ENCODE peak calls at places on chromosomes 4 and X, in five cellular contexts. Q is left ventricle myocardium inferior, F is K562, X is right atrium auricular region, I is GM23338. V is an unnamed sample.
A peak's percentile ranks its signal among the peaks of the same experiment; 100 is the strongest.

GRCh38 chr4:182144621-182145359 is 98.4 kb upstream of the TENM3 start:
- DNase-seq in I (peak; percentile 77), F (no peak), X (no peak), Q (no peak), V (no peak)

GRCh38 chr4:158315706-158316105 is 105.4 kb downstream of the TMEM144 start:
- DNase-seq in F (no peak), I (no peak), X (no peak), Q (no peak), V (no peak)

GRCh38 chr4:127936974-127937373 is 28.0 kb downstream of the MFSD8 start:
- DNase-seq in X (no peak), Q (no peak), I (no peak), F (no peak), V (no peak)

GRCh38 chrX:45172890-45173289 is 27.8 kb downstream of the DIPK2B start:
- DNase-seq in X (no peak), Q (no peak), I (peak; percentile 2), F (no peak), V (no peak)

GRCh38 chr4:3871881-3872833 is 106.0 kb downstream of the ADRA2C start:
- DNase-seq in F (no peak), I (peak; percentile 56), X (no peak), Q (peak; percentile 9), V (no peak)

GRCh38 chr4:102268355-102268754 is 76.9 kb downstream of the SLC39A8 start:
- DNase-seq in I (no peak), X (no peak), F (no peak), Q (no peak), V (no peak)

GRCh38 chr4:107164962-107165361 is 128.8 kb upstream of the DKK2 start:
- DNase-seq in I (no peak), Q (no peak), X (no peak), F (no peak), V (no peak)

GRCh38 chrX:52280812-52281211 is 88.0 kb upstream of the XAGE2 start:
- DNase-seq in F (no peak), X (no peak), Q (no peak), I (no peak), V (no peak)

GRCh38 chr4:143437476-143437875 is 76.0 kb upstream of the SMARCA5 start:
- DNase-seq in I (no peak), X (no peak), Q (no peak), F (no peak), V (no peak)

GRCh38 chr4:182449960-182450359 is 206.8 kb downstream of the TENM3 start:
- DNase-seq in F (no peak), X (no peak), Q (no peak), I (no peak), V (no peak)

GRCh38 chr4:5133201-5133600 is 81.9 kb downstream of the STK32B start:
- DNase-seq in Q (no peak), I (no peak), X (no peak), F (no peak), V (no peak)

GRCh38 chrX:47228550-47229270 is 4.1 kb upstream of the USP11 start:
- DNase-seq in X (no peak), F (no peak), I (no peak), Q (no peak), V (no peak)

GRCh38 chr4:151031831-151032605 is 16.9 kb upstream of the LRBA start:
- DNase-seq in X (no peak), F (peak; percentile 29), Q (no peak), I (peak; percentile 25), V (no peak)

GRCh38 chr4:73137121-73137520 is 67.6 kb upstream of the COX18 start:
- DNase-seq in F (no peak), I (no peak), Q (no peak), X (no peak), V (no peak)

GRCh38 chr4:73139245-73139644 is 69.7 kb upstream of the COX18 start:
- DNase-seq in I (no peak), X (no peak), F (no peak), Q (no peak), V (no peak)

GRCh38 chr4:73139991-73140390 is 70.5 kb upstream of the COX18 start:
- DNase-seq in X (no peak), F (no peak), Q (no peak), I (no peak), V (no peak)

DNA sequence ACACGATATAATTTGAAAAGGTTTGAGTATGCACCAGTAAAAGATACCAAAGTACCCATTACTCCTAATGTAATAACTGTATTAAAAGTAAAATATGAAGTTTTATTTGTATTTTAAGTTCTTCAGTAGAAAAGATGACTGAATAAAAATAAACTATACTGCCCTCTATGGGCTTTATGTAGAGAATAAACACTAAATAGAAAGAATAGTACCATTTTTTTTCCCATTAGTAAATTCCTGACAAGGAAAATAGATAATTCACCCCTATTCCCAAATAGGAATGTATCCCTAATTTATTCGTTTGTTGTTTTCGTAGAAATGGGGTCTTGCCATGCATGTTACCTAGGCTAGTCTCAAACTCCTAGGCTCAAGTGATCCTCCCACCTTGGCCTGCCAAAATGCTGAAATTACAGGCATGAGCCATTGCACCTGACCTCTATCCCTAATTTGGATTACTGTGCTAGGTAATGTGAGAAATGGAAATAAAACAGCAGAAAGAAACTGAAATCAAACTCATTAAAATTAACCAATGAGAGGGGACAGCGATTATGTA is 73.6 kb upstream of the COX18 start:
- DNase-seq in X (no peak), Q (no peak), I (no peak), F (no peak), V (no peak)
- H3K36me3 ChIP-seq in X (peaks cover 81% of the 10 kb centered on the region), Q (peaks cover 93% of the 10 kb centered on the region), I (peaks cover 69% of the 10 kb centered on the region), F (peaks cover 97% of the 10 kb centered on the region), V (peaks cover 12% of the 10 kb centered on the region)

GRCh38 chr4:153409412-153409811 is 56.7 kb upstream of the TMEM131L start:
- DNase-seq in I (no peak), F (peak; percentile 39), X (no peak), Q (no peak), V (no peak)

GRCh38 chr4:153408932-153409331 is 57.2 kb upstream of the TMEM131L start:
- DNase-seq in F (no peak), I (no peak), X (no peak), Q (no peak), V (no peak)

GRCh38 chr4:153409924-153410501 is 56.1 kb upstream of the TMEM131L start:
- DNase-seq in I (no peak), Q (no peak), X (no peak), F (peak; percentile 60), V (no peak)

GRCh38 chr4:153403761-153404160 is 59.3 kb downstream of the MND1 start:
- DNase-seq in Q (no peak), I (no peak), X (no peak), F (no peak), V (no peak)

DNA sequence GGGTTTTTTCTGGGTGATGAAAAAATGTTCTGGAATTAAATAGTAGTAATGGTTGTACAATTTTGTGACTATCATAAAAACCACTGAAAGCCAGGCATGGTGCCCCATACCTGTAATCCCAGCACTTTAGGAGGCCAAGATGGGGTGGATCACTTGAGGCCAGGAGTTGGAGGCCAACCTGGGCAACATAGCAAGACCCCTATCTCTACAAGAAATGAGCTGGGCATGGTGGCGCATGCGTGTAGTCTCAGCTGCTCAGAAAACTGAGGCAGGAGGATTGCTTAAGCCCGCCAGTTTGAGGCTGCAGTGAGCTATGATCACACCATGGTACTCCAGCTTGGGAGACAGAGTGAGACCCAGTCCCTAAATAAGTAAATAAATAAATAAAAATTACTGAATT is 58.3 kb upstream of the TMEM131L start:
- DNase-seq in I (no peak), X (no peak), Q (no peak), F (no peak), V (no peak)
- H3K36me3 ChIP-seq in I (peaks cover 9% of the 10 kb centered on the region), X (no peaks in the 10 kb centered on the region), Q (no peaks in the 10 kb centered on the region), F (peaks cover 26% of the 10 kb centered on the region), V (no peaks in the 10 kb centered on the region)

GRCh38 chrX:42754582-42754981 is 23.4 kb downstream of the PPP1R2C start:
- DNase-seq in I (no peak), Q (no peak), F (no peak), X (no peak), V (no peak)
- H3K36me3 ChIP-seq in I (no peaks in the 10 kb centered on the region), Q (no peaks in the 10 kb centered on the region), F (no peaks in the 10 kb centered on the region), X (no peaks in the 10 kb centered on the region), V (no peaks in the 10 kb centered on the region)

GRCh38 chr4:88054909-88055308 is 47.5 kb downstream of the PKD2 start:
- DNase-seq in F (peak; percentile 10), I (peak; percentile 70), X (no peak), Q (no peak), V (peak; percentile 43)
- H3K36me3 ChIP-seq in F (no peaks in the 10 kb centered on the region), I (peaks cover 49% of the 10 kb centered on the region), X (peaks cover 34% of the 10 kb centered on the region), Q (peaks cover 74% of the 10 kb centered on the region), V (no peaks in the 10 kb centered on the region)

DNA sequence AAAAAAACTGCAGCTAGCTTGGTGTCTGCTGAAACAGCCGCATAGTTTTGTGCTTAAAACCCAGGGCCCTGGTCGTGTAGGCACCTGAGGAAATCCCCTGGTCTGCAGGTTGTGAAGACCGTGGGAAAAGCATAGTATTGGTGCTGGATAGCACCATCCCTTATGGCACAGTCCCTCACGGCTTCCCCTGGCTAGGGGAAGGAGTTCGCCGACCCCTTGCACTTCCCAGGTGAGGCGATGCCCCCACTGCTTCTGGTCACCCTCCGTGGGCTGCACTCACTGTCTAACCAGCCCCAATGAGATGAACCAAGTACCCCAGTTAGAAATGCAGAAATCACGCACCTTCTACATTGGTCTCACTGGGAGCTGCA is 1105.1 kb downstream of the STPG2 start:
- DNase-seq in I (no peak), X (no peak), Q (no peak), F (no peak), V (no peak)
- H3K36me3 ChIP-seq in I (no peaks in the 10 kb centered on the region), X (no peaks in the 10 kb centered on the region), Q (no peaks in the 10 kb centered on the region), F (no peaks in the 10 kb centered on the region), V (no peaks in the 10 kb centered on the region)

GRCh38 chrX:1601051-1601767 is 9.8 kb downstream of the AKAP17A start:
- DNase-seq in I (no peak), X (no peak), F (no peak), Q (no peak), V (no peak)
- H3K36me3 ChIP-seq in I (peaks cover 11% of the 10 kb centered on the region), X (peaks cover 66% of the 10 kb centered on the region), F (peaks cover 57% of the 10 kb centered on the region), Q (peaks cover 79% of the 10 kb centered on the region), V (peaks cover 58% of the 10 kb centered on the region)